ENCODE peak calls at places on chromosome 15, in six cellular contexts. One of them, this sample, is unnamed.

GRCh38 chr15:99966815-99967214 is 233.6 kb upstream of the LYSMD4 start:
- DNase-seq in aorta: no peak
- DNase-seq in CD8-positive, alpha-beta T cell: no peak
- DNase-seq in vagina: no peak
- DNase-seq in naive thymus-derived CD4-positive, alpha-beta T cell: no peak
- DNase-seq in pancreas: no peak
- DNase-seq in this sample: no peak

GRCh38 chr15:76345880-76346665 is 9.5 kb downstream of the ISL2 start:
- DNase-seq in aorta: peak; percentile 56
- DNase-seq in CD8-positive, alpha-beta T cell: no peak
- DNase-seq in vagina: no peak
- DNase-seq in naive thymus-derived CD4-positive, alpha-beta T cell: no peak
- DNase-seq in pancreas: no peak
- DNase-seq in this sample: no peak

GRCh38 chr15:64854041-64854440 is 12.3 kb downstream of the PLEKHO2 start:
- DNase-seq in aorta: peak; percentile 53
- DNase-seq in CD8-positive, alpha-beta T cell: no peak
- DNase-seq in vagina: no peak
- DNase-seq in naive thymus-derived CD4-positive, alpha-beta T cell: no peak
- DNase-seq in pancreas: no peak
- DNase-seq in this sample: no peak

GRCh38 chr15:90086868-90087268 is 15.4 kb downstream of the IDH2 start:
- DNase-seq in aorta: peak; percentile 68
- DNase-seq in CD8-positive, alpha-beta T cell: no peak
- DNase-seq in vagina: no peak
- DNase-seq in naive thymus-derived CD4-positive, alpha-beta T cell: peak; percentile 17
- DNase-seq in pancreas: no peak
- DNase-seq in this sample: peak; percentile 50

GRCh38 chr15:58135511-58136174 is 2.5 kb upstream of the AQP9 start:
- DNase-seq in aorta: no peak
- DNase-seq in CD8-positive, alpha-beta T cell: no peak
- DNase-seq in vagina: no peak
- DNase-seq in naive thymus-derived CD4-positive, alpha-beta T cell: no peak
- DNase-seq in pancreas: no peak
- DNase-seq in this sample: no peak

GRCh38 chr15:34708422-34708821 is 46.4 kb downstream of the GJD2 start:
- DNase-seq in aorta: no peak
- DNase-seq in CD8-positive, alpha-beta T cell: no peak
- DNase-seq in vagina: no peak
- DNase-seq in naive thymus-derived CD4-positive, alpha-beta T cell: no peak
- DNase-seq in pancreas: no peak
- DNase-seq in this sample: no peak

GRCh38 chr15:75718326-75718725 is 5.7 kb upstream of the CSPG4 start:
- DNase-seq in aorta: peak; percentile 64
- DNase-seq in CD8-positive, alpha-beta T cell: no peak
- DNase-seq in vagina: no peak
- DNase-seq in naive thymus-derived CD4-positive, alpha-beta T cell: no peak
- DNase-seq in pancreas: no peak
- DNase-seq in this sample: no peak

GRCh38 chr15:55407631-55407948 is 569 bp downstream of the CCPG1 start:
- DNase-seq in aorta: no peak
- DNase-seq in CD8-positive, alpha-beta T cell: no peak
- DNase-seq in vagina: peak; percentile 89
- DNase-seq in naive thymus-derived CD4-positive, alpha-beta T cell: no peak
- DNase-seq in pancreas: no peak
- DNase-seq in this sample: no peak

GRCh38 chr15:82064824-82065223 is 19.0 kb upstream of the MEX3B start:
- DNase-seq in aorta: no peak
- DNase-seq in CD8-positive, alpha-beta T cell: no peak
- DNase-seq in vagina: no peak
- DNase-seq in naive thymus-derived CD4-positive, alpha-beta T cell: no peak
- DNase-seq in pancreas: no peak
- DNase-seq in this sample: no peak

GRCh38 chr15:71812966-71813722 is 2.8 kb downstream of the NR2E3 start:
- DNase-seq in aorta: no peak
- DNase-seq in CD8-positive, alpha-beta T cell: no peak
- DNase-seq in vagina: no peak
- DNase-seq in naive thymus-derived CD4-positive, alpha-beta T cell: no peak
- DNase-seq in pancreas: no peak
- DNase-seq in this sample: no peak

GRCh38 chr15:29455055-29455454 is 185.4 kb upstream of the NSMCE3 start:
- DNase-seq in aorta: no peak
- DNase-seq in CD8-positive, alpha-beta T cell: no peak
- DNase-seq in vagina: no peak
- DNase-seq in naive thymus-derived CD4-positive, alpha-beta T cell: no peak
- DNase-seq in pancreas: no peak
- DNase-seq in this sample: no peak

GRCh38 chr15:57323806-57324589 is 52.3 kb upstream of the CGNL1 start:
- DNase-seq in aorta: no peak
- DNase-seq in CD8-positive, alpha-beta T cell: no peak
- DNase-seq in vagina: no peak
- DNase-seq in naive thymus-derived CD4-positive, alpha-beta T cell: no peak
- DNase-seq in pancreas: no peak
- DNase-seq in this sample: no peak

GRCh38 chr15:87201986-87202385 is 1054.6 kb downstream of the NTRK3 start:
- DNase-seq in aorta: no peak
- DNase-seq in CD8-positive, alpha-beta T cell: no peak
- DNase-seq in vagina: no peak
- DNase-seq in naive thymus-derived CD4-positive, alpha-beta T cell: no peak
- DNase-seq in pancreas: no peak
- DNase-seq in this sample: no peak

GRCh38 chr15:68183886-68184285 is 21.2 kb downstream of the CALML4 start:
- DNase-seq in aorta: no peak
- DNase-seq in CD8-positive, alpha-beta T cell: no peak
- DNase-seq in vagina: no peak
- DNase-seq in naive thymus-derived CD4-positive, alpha-beta T cell: no peak
- DNase-seq in pancreas: no peak
- DNase-seq in this sample: no peak

GRCh38 chr15:38378162-38378560 is 75.8 kb upstream of the FAM98B start:
- DNase-seq in aorta: peak; percentile 63
- DNase-seq in CD8-positive, alpha-beta T cell: no peak
- DNase-seq in vagina: no peak
- DNase-seq in naive thymus-derived CD4-positive, alpha-beta T cell: no peak
- DNase-seq in pancreas: peak; percentile 49
- DNase-seq in this sample: no peak

GRCh38 chr15:93070901-93071300 is 18.1 kb downstream of the RGMA start:
- DNase-seq in aorta: no peak
- DNase-seq in CD8-positive, alpha-beta T cell: no peak
- DNase-seq in vagina: no peak
- DNase-seq in naive thymus-derived CD4-positive, alpha-beta T cell: no peak
- DNase-seq in pancreas: no peak
- DNase-seq in this sample: no peak

GRCh38 chr15:22831473-22831872 is 7.0 kb upstream of the NIPA2 start:
- DNase-seq in aorta: no peak
- DNase-seq in CD8-positive, alpha-beta T cell: no peak
- DNase-seq in vagina: no peak
- DNase-seq in naive thymus-derived CD4-positive, alpha-beta T cell: no peak
- DNase-seq in pancreas: no peak
- DNase-seq in this sample: no peak

GRCh38 chr15:39130556-39131379 is 450.1 kb upstream of the THBS1 start:
- DNase-seq in aorta: no peak
- DNase-seq in CD8-positive, alpha-beta T cell: no peak
- DNase-seq in vagina: no peak
- DNase-seq in naive thymus-derived CD4-positive, alpha-beta T cell: no peak
- DNase-seq in pancreas: no peak
- DNase-seq in this sample: no peak

GRCh38 chr15:96121066-96121465 is 209.4 kb upstream of the NR2F2 start:
- DNase-seq in aorta: no peak
- DNase-seq in CD8-positive, alpha-beta T cell: no peak
- DNase-seq in vagina: no peak
- DNase-seq in naive thymus-derived CD4-positive, alpha-beta T cell: no peak
- DNase-seq in pancreas: no peak
- DNase-seq in this sample: no peak

GRCh38 chr15:98438326-98438725 is 210.0 kb upstream of the IGF1R start:
- DNase-seq in aorta: no peak
- DNase-seq in CD8-positive, alpha-beta T cell: no peak
- DNase-seq in vagina: no peak
- DNase-seq in naive thymus-derived CD4-positive, alpha-beta T cell: no peak
- DNase-seq in pancreas: no peak
- DNase-seq in this sample: no peak

GRCh38 chr15:72288796-72289596 is 16.6 kb upstream of the PARP6 start:
- DNase-seq in aorta: no peak
- DNase-seq in CD8-positive, alpha-beta T cell: no peak
- DNase-seq in vagina: no peak
- DNase-seq in naive thymus-derived CD4-positive, alpha-beta T cell: no peak
- DNase-seq in pancreas: no peak
- DNase-seq in this sample: no peak

GRCh38 chr15:80835338-80835737 is 56.2 kb downstream of the CEMIP start:
- DNase-seq in aorta: no peak
- DNase-seq in CD8-positive, alpha-beta T cell: no peak
- DNase-seq in vagina: no peak
- DNase-seq in naive thymus-derived CD4-positive, alpha-beta T cell: no peak
- DNase-seq in pancreas: no peak
- DNase-seq in this sample: no peak

GRCh38 chr15:74873756-74874424 is 725 bp upstream of the SCAMP2 start:
- DNase-seq in aorta: no peak
- DNase-seq in CD8-positive, alpha-beta T cell: no peak
- DNase-seq in vagina: no peak
- DNase-seq in naive thymus-derived CD4-positive, alpha-beta T cell: no peak
- DNase-seq in pancreas: peak; percentile 25
- DNase-seq in this sample: no peak

GRCh38 chr15:44102675-44103254 is 92.3 kb downstream of the FRMD5 start:
- DNase-seq in aorta: no peak
- DNase-seq in CD8-positive, alpha-beta T cell: no peak
- DNase-seq in vagina: no peak
- DNase-seq in naive thymus-derived CD4-positive, alpha-beta T cell: no peak
- DNase-seq in pancreas: peak; percentile 36
- DNase-seq in this sample: no peak

GRCh38 chr15:79434361-79434760 is 2.2 kb downstream of the MINAR1 start:
- DNase-seq in aorta: no peak
- DNase-seq in CD8-positive, alpha-beta T cell: no peak
- DNase-seq in vagina: no peak
- DNase-seq in naive thymus-derived CD4-positive, alpha-beta T cell: no peak
- DNase-seq in pancreas: no peak
- DNase-seq in this sample: no peak

GRCh38 chr15:60006808-60007346 is 2.8 kb downstream of the FOXB1 start:
- DNase-seq in aorta: no peak
- DNase-seq in CD8-positive, alpha-beta T cell: no peak
- DNase-seq in vagina: no peak
- DNase-seq in naive thymus-derived CD4-positive, alpha-beta T cell: no peak
- DNase-seq in pancreas: no peak
- DNase-seq in this sample: no peak

GRCh38 chr15:60009124-60009523 is 5.0 kb downstream of the FOXB1 start:
- DNase-seq in aorta: no peak
- DNase-seq in CD8-positive, alpha-beta T cell: no peak
- DNase-seq in vagina: no peak
- DNase-seq in naive thymus-derived CD4-positive, alpha-beta T cell: no peak
- DNase-seq in pancreas: no peak
- DNase-seq in this sample: no peak

GRCh38 chr15:60009581-60010379 is 5.7 kb downstream of the FOXB1 start:
- DNase-seq in aorta: no peak
- DNase-seq in CD8-positive, alpha-beta T cell: no peak
- DNase-seq in vagina: no peak
- DNase-seq in naive thymus-derived CD4-positive, alpha-beta T cell: no peak
- DNase-seq in pancreas: no peak
- DNase-seq in this sample: no peak

GRCh38 chr15:60012695-60013094 is 8.6 kb downstream of the FOXB1 start:
- DNase-seq in aorta: no peak
- DNase-seq in CD8-positive, alpha-beta T cell: no peak
- DNase-seq in vagina: no peak
- DNase-seq in naive thymus-derived CD4-positive, alpha-beta T cell: no peak
- DNase-seq in pancreas: no peak
- DNase-seq in this sample: no peak

GRCh38 chr15:60010467-60011257 is 6.6 kb downstream of the FOXB1 start:
- DNase-seq in aorta: no peak
- DNase-seq in CD8-positive, alpha-beta T cell: no peak
- DNase-seq in vagina: no peak
- DNase-seq in naive thymus-derived CD4-positive, alpha-beta T cell: no peak
- DNase-seq in pancreas: no peak
- DNase-seq in this sample: no peak
- H3K27me3 ChIP-seq in aorta: no peaks in the 10 kb centered on the region
- H3K27me3 ChIP-seq in CD8-positive, alpha-beta T cell: peaks cover 37% of the 10 kb centered on the region
- H3K27me3 ChIP-seq in vagina: peaks cover 6% of the 10 kb centered on the region
- H3K27me3 ChIP-seq in naive thymus-derived CD4-positive, alpha-beta T cell: peaks cover 35% of the 10 kb centered on the region
- H3K27me3 ChIP-seq in pancreas: peaks cover 52% of the 10 kb centered on the region
- H3K27me3 ChIP-seq in this sample: peaks cover 54% of the 10 kb centered on the region

DNA sequence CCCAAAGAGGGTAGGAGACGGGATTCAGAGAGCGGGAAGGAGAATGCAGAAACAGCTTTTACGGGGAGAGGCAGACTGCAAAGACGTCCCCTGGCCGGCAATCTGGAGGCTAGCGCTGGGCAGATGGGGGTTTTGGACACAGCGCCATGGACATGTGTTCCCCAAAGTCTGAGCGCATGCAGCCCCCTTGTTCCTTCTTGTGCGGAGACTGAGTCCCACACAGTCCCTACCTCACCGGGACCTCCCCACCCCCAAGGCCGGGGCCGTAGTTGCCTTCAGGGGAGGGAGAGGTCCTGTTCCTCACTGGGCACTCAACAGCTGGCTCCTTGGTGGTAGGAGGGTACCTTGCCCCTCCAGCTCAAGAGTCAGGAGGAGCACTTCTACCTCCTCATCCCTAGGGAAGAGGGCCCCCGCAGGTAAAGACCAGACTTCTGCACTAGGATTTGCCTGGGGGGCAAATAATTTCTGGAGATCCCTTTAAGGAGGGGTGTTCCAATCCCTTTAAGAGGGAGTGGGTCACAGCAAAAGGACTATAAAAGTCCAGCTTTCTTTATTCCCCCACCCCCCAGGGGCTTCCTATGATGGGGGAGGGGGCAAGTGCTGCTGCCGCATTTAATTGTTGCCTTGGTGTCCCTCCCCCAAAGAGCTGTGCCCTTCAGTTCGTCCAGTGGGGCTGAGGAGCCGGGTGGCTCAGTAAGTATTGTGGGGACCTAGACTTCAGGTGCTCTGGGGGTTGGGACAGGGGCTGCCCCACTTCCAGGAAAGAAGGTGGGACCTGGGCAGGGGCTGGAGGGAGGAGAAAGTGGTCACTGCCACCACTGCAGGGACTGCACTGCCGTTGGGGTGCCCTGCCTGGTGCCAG is 3.6 kb upstream of the BAHD1 start:
- DNase-seq in aorta: no peak
- DNase-seq in CD8-positive, alpha-beta T cell: no peak
- DNase-seq in vagina: no peak
- DNase-seq in naive thymus-derived CD4-positive, alpha-beta T cell: no peak
- DNase-seq in pancreas: no peak
- DNase-seq in this sample: no peak
- H3K4me3 ChIP-seq in aorta: no peak overlapping the region
- H3K4me3 ChIP-seq in CD8-positive, alpha-beta T cell: peak overlapping the region; percentile 49
- H3K4me3 ChIP-seq in vagina: peak overlapping the region; percentile 54
- H3K4me3 ChIP-seq in naive thymus-derived CD4-positive, alpha-beta T cell: peak overlapping the region; percentile 48
- H3K4me3 ChIP-seq in pancreas: no peak overlapping the region
- H3K4me3 ChIP-seq in this sample: peak overlapping the region; percentile 22

DNA sequence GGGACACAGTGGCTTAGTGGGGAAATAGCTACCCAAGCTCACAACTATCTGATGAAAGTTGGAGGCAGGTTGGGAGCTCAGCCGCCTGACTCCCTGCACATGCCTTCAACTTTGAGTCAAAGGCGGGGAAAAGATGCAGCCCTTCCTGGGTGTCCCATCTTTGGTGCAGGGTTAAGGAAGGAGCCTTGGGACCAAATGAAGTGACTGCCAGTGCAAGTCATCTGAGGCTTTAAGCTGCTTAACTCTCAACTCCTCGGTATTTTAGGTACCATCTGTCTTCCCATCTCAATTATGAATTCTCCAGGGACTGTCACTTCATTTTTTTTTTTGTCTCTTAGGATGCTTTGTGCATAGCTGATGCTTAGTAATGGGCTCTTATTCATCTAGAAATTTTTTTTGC is 408.8 kb upstream of the C2CD4B start:
- DNase-seq in aorta: no peak
- DNase-seq in CD8-positive, alpha-beta T cell: no peak
- DNase-seq in vagina: no peak
- DNase-seq in naive thymus-derived CD4-positive, alpha-beta T cell: no peak
- DNase-seq in pancreas: no peak
- DNase-seq in this sample: no peak
- H3K27ac ChIP-seq in aorta: no peak overlapping the region
- H3K27ac ChIP-seq in CD8-positive, alpha-beta T cell: no peak overlapping the region
- H3K27ac ChIP-seq in vagina: no peak overlapping the region
- H3K27ac ChIP-seq in naive thymus-derived CD4-positive, alpha-beta T cell: no peak overlapping the region
- H3K27ac ChIP-seq in pancreas: no peak overlapping the region
- H3K27ac ChIP-seq in this sample: no peak overlapping the region

GRCh38 chr15:77818484-77819270 is 186.0 kb upstream of the LINGO1 start:
- DNase-seq in aorta: no peak
- DNase-seq in CD8-positive, alpha-beta T cell: no peak
- DNase-seq in vagina: no peak
- DNase-seq in naive thymus-derived CD4-positive, alpha-beta T cell: no peak
- DNase-seq in pancreas: no peak
- DNase-seq in this sample: no peak
- H3K27me3 ChIP-seq in aorta: no peaks in the 10 kb centered on the region
- H3K27me3 ChIP-seq in CD8-positive, alpha-beta T cell: no peaks in the 10 kb centered on the region
- H3K27me3 ChIP-seq in vagina: no peaks in the 10 kb centered on the region
- H3K27me3 ChIP-seq in naive thymus-derived CD4-positive, alpha-beta T cell: no peaks in the 10 kb centered on the region
- H3K27me3 ChIP-seq in pancreas: peaks cover 6% of the 10 kb centered on the region
- H3K27me3 ChIP-seq in this sample: no peaks in the 10 kb centered on the region

This sample was measured in CD4-positive, alpha-beta memory T cell.